ENCODE peak calls at places on chromosomes 1 and 21, in ten cellular contexts. Q is colonic mucosa; H is CD4-positive, CD25-positive, alpha-beta regulatory T cell; R is uterus; O is ovary; V is neural progenitor cell; Y is thoracic aorta; I is heart left ventricle; B is left lung; E is neuronal stem cell. G is an unnamed sample. For H3K4me1, the result is how much of the 10 kb centered on the place peaks cover.

GRCh38 chr1:193059282-193060225 is at the start of the genes RO60 and UCHL5:
- DNase-seq in V (peak), H (peak), Y (peak), O (peak), E (peak), Q (peak), R (peak), B (peak), I (peak), G (peak)

GRCh38 chr1:111164151-111164550 is 24.1 kb downstream of the CEPT1 start:
- DNase-seq in I (no peak), O (no peak), H (no peak), Y (no peak), R (no peak), V (no peak), B (no peak), Q (no peak), E (no peak), G (no peak)

GRCh38 chr1:56081151-56081550 is 498.2 kb downstream of the PLPP3 start:
- DNase-seq in V (no peak), E (no peak), R (peak), Y (no peak), I (peak), O (peak), B (no peak), Q (no peak), H (no peak), G (no peak)

GRCh38 chr1:1833916-1834325 is 55.7 kb upstream of the NADK start:
- DNase-seq in O (no peak), Q (no peak), V (peak), B (no peak), E (peak), H (no peak), I (no peak), Y (no peak), R (no peak), G (peak)

GRCh38 chr1:66930823-66931174 is 6.0 kb downstream of the MIER1 start:
- DNase-seq in B (no peak), V (no peak), Y (no peak), E (no peak), O (no peak), I (no peak), H (no peak), Q (no peak), R (no peak), G (no peak)

GRCh38 chr1:66489146-66489545 is 44.8 kb upstream of the SGIP1 start:
- DNase-seq in Q (no peak), B (no peak), E (no peak), O (no peak), I (no peak), R (no peak), V (no peak), H (no peak), Y (no peak), G (no peak)

GRCh38 chr1:77100870-77101269 is 118.4 kb downstream of the PIGK start:
- DNase-seq in I (no peak), H (no peak), B (no peak), R (no peak), Y (no peak), E (no peak), V (peak), Q (no peak), O (no peak), G (no peak)

GRCh38 chr1:221284028-221284427 is 404.8 kb downstream of the HLX start:
- DNase-seq in I (no peak), B (no peak), H (no peak), Y (no peak), O (no peak), V (no peak), R (no peak), Q (no peak), E (no peak), G (no peak)

GRCh38 chr21:41217656-41218380 is 49.9 kb downstream of the BACE2 start:
- DNase-seq in B (no peak), Y (no peak), H (no peak), I (peak), E (no peak), R (peak), Q (peak), V (peak), O (no peak), G (no peak)

GRCh38 chr1:201190624-201191051 is at the start of gene IGFN1:
- DNase-seq in V (peak), O (no peak), Y (no peak), R (no peak), H (no peak), I (no peak), E (no peak), Q (no peak), B (no peak), G (no peak)
- H3K27ac ChIP-seq in V (no peak), O (no peak), Y (no peak), R (peak), H (no peak), I (no peak), E (no peak), Q (no peak), B (no peak), G (no peak)

DNA sequence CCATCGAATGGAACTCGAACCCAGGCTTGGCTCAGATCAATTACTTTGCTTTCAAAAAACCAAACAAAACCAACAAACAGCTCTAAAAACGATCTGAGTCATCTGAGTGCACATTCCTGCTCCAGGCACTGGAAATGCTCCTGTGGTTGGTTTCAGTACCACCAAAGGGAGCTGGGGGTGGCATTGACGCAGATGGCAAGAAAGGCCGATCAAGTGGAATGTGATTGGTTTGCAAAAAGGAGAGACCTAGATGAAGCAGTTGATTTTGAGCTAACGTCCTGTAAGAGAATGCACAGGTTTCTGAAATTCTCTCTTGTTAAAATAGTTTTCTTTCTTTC is 39.5 kb downstream of the PIK3CD start:
- DNase-seq in O (no peak), I (no peak), V (no peak), E (no peak), Y (no peak), H (no peak), B (no peak), Q (no peak), R (no peak), G (no peak)
- H3K4me1 ChIP-seq in O (under half), I (under half), V (under half), E (under half), Y (under half), H (half or more), B (half or more), Q (under half), R (under half), G (half or more)

GRCh38 chr1:225888898-225889690 is at the start of gene LEFTY1:
- DNase-seq in B (no peak), R (no peak), O (no peak), I (no peak), V (no peak), E (no peak), H (no peak), Y (no peak), Q (peak), G (no peak)

GRCh38 chr1:225886159-225887029 is 2.6 kb downstream of the LEFTY1 start:
- DNase-seq in I (no peak), V (no peak), E (no peak), R (no peak), Y (no peak), B (no peak), Q (no peak), O (no peak), H (no peak), G (no peak)

GRCh38 chr1:225888289-225888897 is 553 bp downstream of the LEFTY1 start:
- DNase-seq in V (no peak), I (no peak), E (no peak), Y (no peak), O (no peak), Q (no peak), H (no peak), R (no peak), B (no peak), G (no peak)

GRCh38 chr1:225885336-225885735 is 3.2 kb upstream of the TMEM63A start:
- DNase-seq in Q (no peak), B (no peak), R (no peak), I (no peak), O (no peak), V (no peak), E (no peak), H (no peak), Y (no peak), G (no peak)

GRCh38 chr1:225887030-225887314 is 2.0 kb downstream of the LEFTY1 start:
- DNase-seq in Y (no peak), V (no peak), I (no peak), B (no peak), R (no peak), O (no peak), Q (no peak), E (no peak), H (no peak), G (no peak)
- H3K27ac ChIP-seq in Y (no peak), V (no peak), I (no peak), B (no peak), R (no peak), O (no peak), Q (peak), E (no peak), H (no peak), G (no peak)

DNA sequence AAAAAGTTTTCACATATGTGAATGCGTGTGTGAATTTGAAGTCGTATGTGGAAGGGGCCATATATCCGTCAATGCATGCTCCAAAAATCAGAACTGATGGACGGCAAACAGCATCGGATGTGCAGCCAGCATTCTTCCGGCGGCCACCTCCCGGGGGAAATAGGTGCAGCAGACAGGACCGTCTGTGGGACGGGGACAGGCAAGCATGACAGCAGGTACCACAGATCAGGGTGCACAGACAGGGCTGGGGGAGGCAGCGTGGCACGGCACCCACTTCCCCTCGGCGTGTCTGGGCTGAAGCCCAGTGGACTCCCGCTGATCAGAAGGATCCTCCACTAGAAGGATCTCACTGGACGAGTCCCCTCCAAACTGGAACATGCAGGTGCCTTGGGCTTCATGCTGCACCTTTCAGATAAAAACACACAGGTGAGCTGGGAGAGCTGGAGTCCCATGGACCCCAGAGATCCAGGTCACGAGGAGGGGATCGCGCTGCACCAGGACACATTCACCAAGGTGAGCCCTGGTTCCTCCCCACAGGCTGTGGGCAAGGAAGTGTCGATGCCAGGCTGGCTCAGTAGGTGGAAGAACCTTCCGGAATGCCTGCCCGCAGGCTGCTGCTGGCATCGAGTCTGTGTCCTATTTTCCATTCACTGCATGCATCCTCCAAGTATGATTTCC is 25.3 kb downstream of the PDE9A start:
- DNase-seq in Y (no peak), V (no peak), I (no peak), O (no peak), Q (no peak), H (no peak), E (no peak), R (no peak), B (no peak), G (no peak)
- H3K4me1 ChIP-seq in Y (under half), V (under half), I (under half), O (under half), Q (under half), H (under half), E (under half), R (under half), B (under half), G (under half)

GRCh38 chr1:229690662-229691061 is 64.6 kb downstream of the URB2 start:
- DNase-seq in V (no peak), E (no peak), B (no peak), R (no peak), Q (no peak), O (no peak), I (no peak), Y (no peak), H (no peak), G (no peak)
- H3K27ac ChIP-seq in V (no peak), E (no peak), B (no peak), R (no peak), Q (no peak), O (no peak), I (no peak), Y (no peak), H (no peak), G (no peak)

GRCh38 chr1:235857756-235858155 is 8.9 kb downstream of the LYST start:
- DNase-seq in H (no peak), B (no peak), E (no peak), Y (no peak), I (no peak), V (no peak), R (no peak), O (no peak), Q (no peak), G (no peak)

GRCh38 chr1:235855811-235856429 is 10.8 kb downstream of the LYST start:
- DNase-seq in Y (no peak), V (no peak), I (no peak), R (no peak), Q (no peak), O (no peak), H (no peak), E (no peak), B (no peak), G (no peak)

GRCh38 chr1:235852887-235853286 is 13.8 kb downstream of the LYST start:
- DNase-seq in E (no peak), H (no peak), R (no peak), Y (no peak), V (no peak), I (no peak), B (no peak), O (no peak), Q (no peak), G (no peak)

GRCh38 chr1:235854347-235854746 is 12.4 kb downstream of the LYST start:
- DNase-seq in Y (no peak), O (no peak), H (no peak), E (no peak), R (no peak), I (no peak), B (no peak), V (no peak), Q (no peak), G (no peak)

DNA sequence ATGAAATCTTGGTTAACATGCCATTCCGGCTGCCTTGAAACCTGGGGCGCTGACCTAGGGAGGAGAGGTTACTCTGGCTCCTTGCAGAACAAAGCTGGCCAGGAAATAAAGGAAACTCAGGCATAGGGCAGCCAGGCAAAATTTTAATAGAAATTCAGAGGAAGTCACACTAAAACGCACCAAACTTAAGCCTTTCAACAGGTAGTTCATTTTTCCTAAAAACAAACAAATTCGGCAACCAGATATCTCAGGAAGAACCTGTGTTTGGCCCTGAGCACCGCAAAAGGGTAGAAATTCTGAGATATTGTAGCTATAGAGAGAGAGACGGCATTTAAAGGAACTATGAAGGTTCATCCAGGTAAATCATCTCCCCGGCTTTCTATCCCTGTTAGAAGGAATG is 13.1 kb downstream of the LYST start:
- DNase-seq in V (no peak), Y (no peak), O (no peak), Q (no peak), B (no peak), H (no peak), I (no peak), E (no peak), R (no peak), G (no peak)
- H3K4me1 ChIP-seq in V (under half), Y (under half), O (under half), Q (under half), B (half or more), H (under half), I (under half), E (under half), R (under half), G (under half)

DNA sequence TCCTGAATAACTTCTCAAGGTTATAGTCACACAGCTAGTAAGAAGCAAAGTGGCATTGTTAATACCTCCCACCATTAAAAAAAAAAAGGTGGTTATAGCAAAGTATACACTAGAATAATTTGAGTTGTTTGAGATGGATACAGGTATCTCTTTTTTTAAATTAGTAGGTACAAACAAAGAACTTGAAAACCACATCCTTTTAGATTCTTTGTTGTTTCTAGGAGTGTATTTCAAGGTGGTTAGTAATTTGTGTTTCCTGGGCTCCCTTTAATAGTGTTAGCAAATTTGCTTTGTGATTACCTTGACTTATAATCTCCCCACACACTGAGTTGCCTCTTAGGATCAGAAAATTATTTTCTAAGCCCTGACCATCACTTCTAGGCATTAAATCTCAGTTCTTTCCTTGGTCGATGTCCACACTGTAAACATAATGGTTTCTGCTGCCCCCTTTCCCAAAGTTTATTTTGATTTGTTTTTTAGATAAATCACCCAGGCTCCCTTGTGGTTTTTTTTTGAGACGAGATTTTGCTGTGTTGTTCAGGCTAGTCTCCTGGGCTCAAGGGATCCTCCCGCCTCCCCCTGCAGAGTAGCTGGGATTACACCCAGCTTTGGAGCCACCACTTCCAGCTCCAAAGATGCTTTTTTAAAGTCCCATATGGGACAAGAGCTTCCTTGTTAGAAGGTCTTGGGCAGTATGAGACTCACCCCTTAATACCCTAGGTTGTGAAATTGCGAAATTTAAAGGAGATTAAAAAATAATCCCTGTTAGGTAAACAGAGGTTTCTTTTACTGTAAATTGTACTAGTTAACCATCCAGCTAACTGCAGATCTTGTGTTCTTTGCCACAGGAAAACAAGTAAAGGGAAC is 6.2 kb downstream of the AKIRIN1 start:
- DNase-seq in I (no peak), E (no peak), R (no peak), Q (no peak), H (peak), B (no peak), V (no peak), Y (no peak), O (no peak), G (peak)
- H3K27ac ChIP-seq in I (no peak), E (no peak), R (peak), Q (no peak), H (peak), B (peak), V (no peak), Y (no peak), O (no peak), G (no peak)

DNA sequence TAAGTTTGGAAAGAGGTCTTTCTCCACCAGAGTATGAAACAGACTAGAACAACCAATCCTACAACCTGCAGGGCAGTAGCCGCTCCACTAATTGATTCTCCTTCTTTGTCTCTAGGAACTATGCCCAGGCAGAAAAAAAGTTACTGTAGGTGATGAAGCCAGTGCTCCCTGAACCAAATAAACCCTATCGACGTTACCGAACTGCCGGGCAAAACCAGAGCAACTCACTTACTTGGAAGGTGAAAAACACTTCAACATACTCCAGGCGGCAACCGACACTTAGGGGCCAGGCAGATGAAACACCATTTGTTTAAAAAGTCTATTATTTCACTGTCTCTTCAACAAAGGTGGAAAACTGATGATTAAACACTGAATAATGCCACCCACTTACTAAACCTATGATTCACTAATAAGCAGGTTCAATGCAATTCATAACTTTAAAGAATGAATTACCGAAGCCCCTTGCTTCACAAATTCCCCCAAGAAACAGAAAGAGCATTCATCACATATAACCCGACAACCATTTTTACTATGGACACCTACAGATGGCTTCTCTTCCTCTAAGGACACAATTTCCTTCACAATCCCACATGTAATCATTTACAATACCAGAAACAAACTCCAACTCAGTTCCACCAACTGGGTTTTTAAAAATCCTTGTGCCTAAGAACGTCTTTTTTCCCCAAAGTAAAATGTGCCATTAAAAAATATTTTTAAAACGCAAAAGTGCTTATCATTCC is 1.5 kb downstream of the NRIP1 start:
- DNase-seq in E (no peak), H (peak), B (no peak), R (no peak), I (no peak), Q (peak), Y (no peak), O (no peak), V (peak), G (no peak)
- H3K4me1 ChIP-seq in E (under half), H (under half), B (half or more), R (under half), I (under half), Q (under half), Y (under half), O (under half), V (under half), G (under half)

GRCh38 chr1:210917560-210918214 is 216.3 kb downstream of the KCNH1 start:
- DNase-seq in V (peak), Y (no peak), B (no peak), R (no peak), I (no peak), Q (no peak), E (peak), O (no peak), H (no peak), G (no peak)
- H3K27ac ChIP-seq in V (peak), Y (no peak), B (no peak), R (no peak), I (no peak), Q (no peak), E (peak), O (no peak), H (no peak), G (no peak)

DNA sequence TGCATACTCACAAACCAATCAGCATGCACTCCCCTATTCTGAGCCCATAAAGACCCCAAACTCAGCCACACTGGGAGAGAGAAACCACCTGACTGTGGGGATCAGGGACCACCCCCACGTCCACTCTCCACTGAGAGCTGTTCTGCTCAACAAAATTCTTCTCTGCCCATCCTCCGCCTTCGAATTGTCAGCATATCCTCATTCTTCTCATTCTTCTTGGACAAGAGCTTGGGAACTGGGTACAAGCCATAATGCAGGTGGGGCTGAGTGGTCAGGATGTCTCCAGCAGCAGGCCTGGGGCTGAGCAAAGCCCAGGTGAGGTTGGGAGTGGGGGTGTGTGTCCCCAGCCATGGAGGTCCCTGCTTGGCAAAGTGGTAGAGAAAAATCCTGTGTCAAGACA is 34.6 kb upstream of the IFNGR2 start:
- DNase-seq in I (no peak), Y (no peak), B (no peak), V (no peak), E (no peak), H (no peak), O (no peak), R (no peak), Q (no peak), G (no peak)
- H3K4me1 ChIP-seq in I (under half), Y (under half), B (under half), V (under half), E (under half), H (under half), O (under half), R (under half), Q (under half), G (under half)

G was measured in CD8-positive, alpha-beta memory T cell.